ENCODE peak calls at places on chromosomes 1 and 21, in six cellular contexts. X is AG04450, R is tibial nerve, L is epithelial cell of esophagus, V is lower leg skin, K is cardiac fibroblast. M is an unnamed sample.

GRCh38 chr1:90083995-90084394 is 89.1 kb downstream of the ZNF326 start:
- DNase-seq in X (no peak), R (no peak), L (no peak), V (no peak), K (no peak), M (no peak)

GRCh38 chr1:224922404-224923164 is 6.9 kb upstream of the DNAH14 start:
- DNase-seq in X (peak), R (no peak), L (peak), V (no peak), K (peak), M (no peak)

GRCh38 chr1:154265586-154265985 is 6.8 kb upstream of the HAX1 start:
- DNase-seq in X (no peak), R (no peak), L (no peak), V (no peak), K (no peak), M (no peak)

GRCh38 chr21:29697555-29698193 is 242.1 kb downstream of the GRIK1 start:
- DNase-seq in X (no peak), R (no peak), L (no peak), V (no peak), K (peak), M (no peak)

GRCh38 chr1:15617874-15618684 is 821 bp downstream of the DDI2 start:
- DNase-seq in X (no peak), R (no peak), L (peak), V (peak), K (peak), M (no peak)

GRCh38 chr1:197696372-197696771 is 78.9 kb downstream of the DENND1B start:
- DNase-seq in X (no peak), R (no peak), L (peak), V (no peak), K (peak), M (no peak)

GRCh38 chr1:226827458-226827857 is 43.0 kb upstream of the PSEN2 start:
- DNase-seq in X (no peak), R (peak), L (no peak), V (peak), K (no peak), M (no peak)

GRCh38 chr1:39110882-39111281 is 84.7 kb downstream of the NDUFS5 start:
- DNase-seq in X (no peak), R (no peak), L (peak), V (no peak), K (peak), M (no peak)

GRCh38 chr1:26122988-26123973 is 11.7 kb downstream of the PDIK1L start:
- DNase-seq in X (no peak), R (no peak), L (peak), V (no peak), K (peak), M (no peak)

GRCh38 chr1:246828818-246829217 is 102.9 kb downstream of the AHCTF1 start:
- DNase-seq in X (no peak), R (no peak), L (no peak), V (no peak), K (peak), M (no peak)

GRCh38 chr1:46003315-46003714 is 129.1 kb downstream of the PIK3R3 start:
- DNase-seq in X (no peak), R (no peak), L (no peak), V (no peak), K (no peak), M (no peak)

GRCh38 chr1:7558041-7558461 is 213.0 kb upstream of the VAMP3 start:
- DNase-seq in X (no peak), R (no peak), L (no peak), V (no peak), K (no peak), M (no peak)

GRCh38 chr1:3903141-3904005 is 3.3 kb upstream of the C1orf174 start:
- DNase-seq in X (no peak), R (no peak), L (no peak), V (no peak), K (no peak), M (no peak)

GRCh38 chr1:91857557-91858239 is 28.3 kb downstream of the TGFBR3 start:
- DNase-seq in X (no peak), R (no peak), L (no peak), V (no peak), K (no peak), M (no peak)

GRCh38 chr1:222540598-222540995 is 7.3 kb downstream of the HHIPL2 start:
- DNase-seq in X (no peak), R (no peak), L (no peak), V (peak), K (no peak), M (no peak)

GRCh38 chr1:66752671-66753371 is 562 bp downstream of the DYNLT5 start:
- DNase-seq in X (no peak), R (no peak), L (no peak), V (no peak), K (no peak), M (no peak)

GRCh38 chr1:208178091-208178529 is 66.1 kb downstream of the PLXNA2 start:
- DNase-seq in X (no peak), R (no peak), L (peak), V (no peak), K (no peak), M (no peak)

GRCh38 chr1:24189528-24189927 is 2.4 kb upstream of the IFNLR1 start:
- DNase-seq in X (no peak), R (no peak), L (no peak), V (no peak), K (no peak), M (no peak)

GRCh38 chr1:201678264-201679101 is 139.6 kb downstream of the NAV1 start:
- DNase-seq in X (no peak), R (no peak), L (no peak), V (no peak), K (no peak), M (no peak)

GRCh38 chr1:233290609-233291008 is 4.9 kb downstream of the PCNX2 start:
- DNase-seq in X (no peak), R (no peak), L (no peak), V (no peak), K (no peak), M (no peak)

GRCh38 chr1:99887890-99888289 is 37.7 kb downstream of the AGL start:
- DNase-seq in X (no peak), R (no peak), L (no peak), V (no peak), K (no peak), M (no peak)

GRCh38 chr1:205843031-205843859 is 6.7 kb downstream of the PM20D1 start:
- DNase-seq in X (no peak), R (no peak), L (no peak), V (no peak), K (no peak), M (no peak)

GRCh38 chr1:219172821-219173220 is 857 bp upstream of the LYPLAL1 start:
- DNase-seq in X (no peak), R (no peak), L (no peak), V (no peak), K (no peak), M (no peak)

GRCh38 chr1:75954594-75954993 is 22.4 kb upstream of the ASB17 start:
- DNase-seq in X (no peak), R (no peak), L (peak), V (no peak), K (peak), M (peak)

GRCh38 chr1:225617479-225617878 is 35.4 kb downstream of the ENAH start:
- DNase-seq in X (no peak), R (no peak), L (peak), V (no peak), K (no peak), M (no peak)

GRCh38 chr1:162716123-162716522 is 74.4 kb upstream of the HSD17B7 start:
- DNase-seq in X (no peak), R (no peak), L (no peak), V (no peak), K (no peak), M (no peak)

GRCh38 chr1:244052011-244052727 is 1.1 kb downstream of the ZBTB18 start:
- DNase-seq in X (no peak), R (no peak), L (no peak), V (peak), K (peak), M (no peak)

GRCh38 chr1:194161591-194161990 is 975.2 kb upstream of the B3GALT2 start:
- DNase-seq in X (no peak), R (no peak), L (no peak), V (no peak), K (no peak), M (no peak)

GRCh38 chr21:32256873-32257620 is 21.8 kb downstream of the MIS18A start:
- DNase-seq in X (peak), R (peak), L (peak), V (peak), K (peak), M (peak)

GRCh38 chr1:3931310-3931700 is 31.2 kb upstream of the C1orf174 start:
- DNase-seq in X (no peak), R (no peak), L (no peak), V (no peak), K (no peak), M (no peak)

GRCh38 chr1:44610527-44611148 is 63.6 kb downstream of the TMEM53 start:
- DNase-seq in X (no peak), R (no peak), L (no peak), V (no peak), K (no peak), M (no peak)

DNA sequence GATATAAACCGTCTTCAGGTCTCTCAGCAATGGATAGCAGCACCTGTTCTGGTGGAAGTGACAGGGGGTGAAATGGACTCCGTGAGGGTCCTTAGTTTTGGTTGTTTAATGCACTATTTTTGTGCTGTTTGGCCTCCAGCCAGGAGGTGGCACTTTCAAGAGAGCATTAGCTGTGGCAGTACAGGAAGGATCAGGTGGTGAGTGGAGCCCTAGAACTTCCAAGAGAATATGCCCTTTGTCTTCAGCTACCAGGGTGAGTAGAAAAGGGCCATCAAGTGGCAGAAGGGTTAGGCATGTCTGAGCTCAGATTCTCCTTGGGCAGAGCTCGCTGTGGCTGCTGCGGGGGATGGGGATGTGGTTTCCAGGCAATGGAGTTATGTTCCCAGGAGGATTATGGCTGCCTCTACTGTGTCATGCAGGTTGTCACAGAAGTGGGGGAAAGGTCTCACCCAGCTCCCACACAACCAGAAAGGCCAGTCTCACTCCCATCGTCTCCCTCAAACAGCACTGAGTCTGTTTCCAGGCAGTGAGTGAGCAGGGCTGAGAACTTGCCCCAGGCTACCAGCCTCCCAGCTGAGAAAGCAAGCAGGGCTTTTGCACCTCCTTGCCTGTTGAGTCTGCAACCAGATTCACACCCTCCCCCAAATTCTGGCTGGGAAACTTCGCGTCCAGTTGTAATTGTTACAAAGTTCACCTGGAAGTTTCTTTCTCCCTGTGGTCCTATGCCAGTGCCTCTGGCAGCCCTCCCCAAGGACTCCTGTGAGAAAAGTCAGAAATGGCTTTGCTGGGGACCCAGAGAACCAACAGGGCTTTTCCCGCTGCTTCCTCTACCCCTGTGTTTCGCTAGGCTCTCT is 39.1 kb upstream of the TTLL7 start:
- DNase-seq in X (no peak), R (no peak), L (peak), V (no peak), K (no peak), M (no peak)
- TF ChIP-seq CTCF in X (no peak), R (no peak), L (no peak), V (no peak), K (no peak), M (no peak)

GRCh38 chr1:18644469-18645171 is 14.0 kb downstream of the PAX7 start:
- DNase-seq in X (no peak), R (no peak), L (no peak), V (no peak), K (no peak), M (no peak)

GRCh38 chr1:18644013-18644399 is 13.4 kb downstream of the PAX7 start:
- DNase-seq in X (no peak), R (no peak), L (no peak), V (no peak), K (no peak), M (no peak)

GRCh38 chr1:18645172-18646090 is 14.8 kb downstream of the PAX7 start:
- DNase-seq in X (no peak), R (no peak), L (no peak), V (no peak), K (no peak), M (no peak)

GRCh38 chr1:18642278-18643095 is 11.8 kb downstream of the PAX7 start:
- DNase-seq in X (no peak), R (no peak), L (no peak), V (no peak), K (no peak), M (no peak)

GRCh38 chr1:18643154-18644012 is 12.7 kb downstream of the PAX7 start:
- DNase-seq in X (no peak), R (no peak), L (peak), V (no peak), K (no peak), M (no peak)
- H3K4me3 ChIP-seq in X (no peak), R (no peak), L (no peak), V (no peak), K (no peak), M (no peak)

DNA sequence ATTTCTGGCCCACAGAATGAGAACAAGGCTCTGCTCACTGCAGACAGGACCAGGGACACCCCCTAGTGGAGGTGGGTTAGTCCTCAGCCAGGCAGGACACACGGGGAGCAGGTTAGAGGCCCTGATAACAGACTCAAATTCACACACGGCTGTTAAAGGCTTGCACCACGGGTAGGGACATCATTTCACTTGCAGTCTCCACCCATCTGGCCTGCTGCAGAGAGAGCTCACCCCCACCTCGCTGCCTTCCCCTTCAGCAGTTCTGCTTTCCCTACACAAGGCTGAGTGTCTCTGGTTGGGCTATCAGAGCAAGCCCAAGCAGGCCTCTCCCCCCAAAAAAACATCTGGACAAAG is 20.6 kb downstream of the MEF2D start:
- DNase-seq in X (no peak), R (no peak), L (no peak), V (no peak), K (no peak), M (no peak)
- TF ChIP-seq CTCF in X (no peak), R (no peak), L (peak), V (no peak), K (peak), M (peak)

GRCh38 chr1:150548324-150548631 is 930 bp upstream of the ADAMTSL4 start:
- DNase-seq in X (no peak), R (no peak), L (no peak), V (no peak), K (no peak), M (no peak)
- H3K4me3 ChIP-seq in X (peak), R (peak), L (peak), V (no peak), K (peak), M (peak)

DNA sequence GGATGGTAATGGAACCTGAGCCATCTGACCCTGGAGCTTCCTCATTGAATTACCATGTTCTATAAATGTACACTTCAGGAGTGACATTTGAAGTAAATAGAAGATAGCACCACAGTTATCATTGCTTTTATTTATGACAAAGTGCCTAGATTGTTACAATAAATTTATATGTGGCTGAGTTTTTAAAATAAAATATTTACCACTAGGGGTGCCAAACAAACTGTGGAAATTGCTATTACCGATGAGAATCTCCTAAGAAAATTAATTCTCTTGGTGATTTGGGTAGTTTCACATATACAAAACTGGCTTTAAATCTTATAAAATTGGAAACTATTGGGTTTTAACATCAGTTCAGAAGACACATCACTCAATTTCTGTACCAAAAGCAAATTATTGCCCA is 1.4 kb upstream of the TNR start:
- DNase-seq in X (no peak), R (no peak), L (no peak), V (no peak), K (no peak), M (no peak)
- TF ChIP-seq CTCF in X (peak), R (no peak), L (peak), V (no peak), K (no peak), M (peak)

DNA sequence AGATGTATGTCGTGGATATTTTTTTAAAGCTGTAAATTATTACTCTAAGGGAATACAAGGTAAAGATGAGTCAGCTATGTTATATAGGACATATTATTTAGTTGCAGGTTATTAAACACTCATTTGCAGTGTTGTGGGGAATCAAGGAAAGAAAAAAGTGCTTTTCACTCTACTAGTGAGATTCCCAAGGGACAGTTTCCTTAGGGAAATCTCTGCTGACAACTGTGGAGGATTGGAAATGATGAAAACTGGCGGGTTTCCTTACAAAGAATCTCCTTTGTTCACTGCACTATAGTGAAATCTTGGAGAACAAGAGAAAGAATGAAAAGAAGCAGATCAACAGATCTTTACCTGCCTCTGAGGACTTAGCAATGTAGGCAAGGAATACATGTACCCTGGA is 24.5 kb upstream of the TRIM45 start:
- DNase-seq in X (no peak), R (no peak), L (no peak), V (no peak), K (no peak), M (no peak)
- H3K4me3 ChIP-seq in X (no peak), R (no peak), L (no peak), V (no peak), K (no peak), M (no peak)

GRCh38 chr1:33624991-33625870 is 152.8 kb downstream of the ZSCAN20 start:
- DNase-seq in X (no peak), R (no peak), L (no peak), V (peak), K (no peak), M (no peak)
- TF ChIP-seq CTCF in X (peak), R (no peak), L (no peak), V (no peak), K (no peak), M (peak)

DNA sequence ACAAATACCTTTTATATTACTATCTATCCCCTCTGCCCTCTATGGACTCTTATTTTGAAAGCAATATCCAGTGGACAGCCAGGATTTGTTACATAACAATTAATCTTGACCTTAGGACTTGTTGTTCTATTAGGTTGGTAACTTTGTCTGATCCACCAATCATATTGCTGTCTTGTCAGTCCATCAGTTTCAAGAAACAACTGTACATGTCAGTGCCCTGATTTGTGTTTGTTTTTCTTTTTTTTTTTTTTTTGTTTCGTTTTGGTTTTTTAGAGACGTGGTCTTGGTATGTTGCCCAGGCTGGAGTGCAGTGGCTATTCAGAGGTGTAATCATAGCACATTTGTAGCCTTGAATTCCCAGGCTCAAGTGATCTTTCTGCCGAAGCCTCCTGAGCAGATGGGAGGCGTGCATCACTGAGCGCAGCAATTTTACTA is 1.5 kb upstream of the SCP2 start:
- DNase-seq in X (no peak), R (no peak), L (no peak), V (no peak), K (no peak), M (peak)
- H3K4me3 ChIP-seq in X (no peak), R (no peak), L (no peak), V (no peak), K (no peak), M (peak)

M was measured in epithelial cell of proximal tubule.